ENCODE peak calls at places on chromosomes 5 and 9, in ten cellular contexts. One of them, this sample, is unnamed. For H3K9me3, the result is how much of the 10 kb centered on the place peaks cover.

GRCh38 chr9:83665576-83666200 is 42.1 kb downstream of the UBQLN1 start:
- DNase-seq in AG04450: no peak
- DNase-seq in sigmoid colon: no peak
- DNase-seq in pancreas: no peak
- DNase-seq in CD4-positive, alpha-beta memory T cell: no peak
- DNase-seq in Peyer's patch: no peak
- DNase-seq in uterus: no peak
- DNase-seq in adrenal gland: no peak
- DNase-seq in A673: peak
- DNase-seq in ovary: no peak
- DNase-seq in this sample: no peak

GRCh38 chr5:437281-437771 is 5.7 kb upstream of the EXOC3 start:
- DNase-seq in AG04450: no peak
- DNase-seq in sigmoid colon: peak
- DNase-seq in pancreas: no peak
- DNase-seq in CD4-positive, alpha-beta memory T cell: no peak
- DNase-seq in Peyer's patch: no peak
- DNase-seq in uterus: no peak
- DNase-seq in adrenal gland: no peak
- DNase-seq in A673: no peak
- DNase-seq in ovary: no peak
- DNase-seq in this sample: no peak

GRCh38 chr5:55993013-55993412 is 1.8 kb downstream of the IL6ST start:
- DNase-seq in AG04450: no peak
- DNase-seq in sigmoid colon: no peak
- DNase-seq in pancreas: no peak
- DNase-seq in CD4-positive, alpha-beta memory T cell: no peak
- DNase-seq in Peyer's patch: no peak
- DNase-seq in uterus: peak
- DNase-seq in adrenal gland: peak
- DNase-seq in A673: peak
- DNase-seq in ovary: no peak
- DNase-seq in this sample: peak

GRCh38 chr5:16412556-16412955 is 53.0 kb downstream of the ZNF622 start:
- DNase-seq in AG04450: no peak
- DNase-seq in sigmoid colon: no peak
- DNase-seq in pancreas: no peak
- DNase-seq in CD4-positive, alpha-beta memory T cell: no peak
- DNase-seq in Peyer's patch: no peak
- DNase-seq in uterus: no peak
- DNase-seq in adrenal gland: no peak
- DNase-seq in A673: no peak
- DNase-seq in ovary: no peak
- DNase-seq in this sample: no peak

GRCh38 chr9:101336091-101336490 is 48.7 kb downstream of the BAAT start:
- DNase-seq in AG04450: no peak
- DNase-seq in sigmoid colon: no peak
- DNase-seq in pancreas: no peak
- DNase-seq in CD4-positive, alpha-beta memory T cell: no peak
- DNase-seq in Peyer's patch: no peak
- DNase-seq in uterus: no peak
- DNase-seq in adrenal gland: no peak
- DNase-seq in A673: no peak
- DNase-seq in ovary: no peak
- DNase-seq in this sample: no peak

GRCh38 chr5:144194148-144194547 is 23.5 kb downstream of the KCTD16 start:
- DNase-seq in AG04450: no peak
- DNase-seq in sigmoid colon: no peak
- DNase-seq in pancreas: no peak
- DNase-seq in CD4-positive, alpha-beta memory T cell: no peak
- DNase-seq in Peyer's patch: no peak
- DNase-seq in uterus: no peak
- DNase-seq in adrenal gland: no peak
- DNase-seq in A673: no peak
- DNase-seq in ovary: no peak
- DNase-seq in this sample: no peak

GRCh38 chr9:127720031-127720864 is 4.4 kb downstream of the TTC16 start:
- DNase-seq in AG04450: no peak
- DNase-seq in sigmoid colon: no peak
- DNase-seq in pancreas: no peak
- DNase-seq in CD4-positive, alpha-beta memory T cell: peak
- DNase-seq in Peyer's patch: no peak
- DNase-seq in uterus: no peak
- DNase-seq in adrenal gland: no peak
- DNase-seq in A673: no peak
- DNase-seq in ovary: no peak
- DNase-seq in this sample: no peak

GRCh38 chr9:131237931-131238401 is 38.3 kb downstream of the FAM78A start:
- DNase-seq in AG04450: peak
- DNase-seq in sigmoid colon: peak
- DNase-seq in pancreas: peak
- DNase-seq in CD4-positive, alpha-beta memory T cell: peak
- DNase-seq in Peyer's patch: peak
- DNase-seq in uterus: no peak
- DNase-seq in adrenal gland: peak
- DNase-seq in A673: peak
- DNase-seq in ovary: peak
- DNase-seq in this sample: peak

GRCh38 chr5:13695076-13695712 is 249.3 kb downstream of the DNAH5 start:
- DNase-seq in AG04450: no peak
- DNase-seq in sigmoid colon: no peak
- DNase-seq in pancreas: no peak
- DNase-seq in CD4-positive, alpha-beta memory T cell: no peak
- DNase-seq in Peyer's patch: no peak
- DNase-seq in uterus: no peak
- DNase-seq in adrenal gland: no peak
- DNase-seq in A673: no peak
- DNase-seq in ovary: no peak
- DNase-seq in this sample: no peak

GRCh38 chr5:114305402-114306207 is 56.3 kb upstream of the KCNN2 start:
- DNase-seq in AG04450: peak
- DNase-seq in sigmoid colon: no peak
- DNase-seq in pancreas: no peak
- DNase-seq in CD4-positive, alpha-beta memory T cell: no peak
- DNase-seq in Peyer's patch: no peak
- DNase-seq in uterus: no peak
- DNase-seq in adrenal gland: no peak
- DNase-seq in A673: peak
- DNase-seq in ovary: no peak
- DNase-seq in this sample: no peak

GRCh38 chr5:148556835-148557234 is 97.5 kb downstream of the HTR4 start:
- DNase-seq in AG04450: no peak
- DNase-seq in sigmoid colon: no peak
- DNase-seq in pancreas: no peak
- DNase-seq in CD4-positive, alpha-beta memory T cell: no peak
- DNase-seq in Peyer's patch: no peak
- DNase-seq in uterus: no peak
- DNase-seq in adrenal gland: no peak
- DNase-seq in A673: no peak
- DNase-seq in ovary: no peak
- DNase-seq in this sample: no peak

GRCh38 chr9:99055384-99055783 is 49.5 kb upstream of the TGFBR1 start:
- DNase-seq in AG04450: no peak
- DNase-seq in sigmoid colon: no peak
- DNase-seq in pancreas: no peak
- DNase-seq in CD4-positive, alpha-beta memory T cell: no peak
- DNase-seq in Peyer's patch: no peak
- DNase-seq in uterus: no peak
- DNase-seq in adrenal gland: peak
- DNase-seq in A673: no peak
- DNase-seq in ovary: no peak
- DNase-seq in this sample: no peak

GRCh38 chr9:100472725-100473261 is at the start of gene TMEFF1:
- DNase-seq in AG04450: no peak
- DNase-seq in sigmoid colon: no peak
- DNase-seq in pancreas: peak
- DNase-seq in CD4-positive, alpha-beta memory T cell: peak
- DNase-seq in Peyer's patch: no peak
- DNase-seq in uterus: no peak
- DNase-seq in adrenal gland: peak
- DNase-seq in A673: peak
- DNase-seq in ovary: peak
- DNase-seq in this sample: peak

DNA sequence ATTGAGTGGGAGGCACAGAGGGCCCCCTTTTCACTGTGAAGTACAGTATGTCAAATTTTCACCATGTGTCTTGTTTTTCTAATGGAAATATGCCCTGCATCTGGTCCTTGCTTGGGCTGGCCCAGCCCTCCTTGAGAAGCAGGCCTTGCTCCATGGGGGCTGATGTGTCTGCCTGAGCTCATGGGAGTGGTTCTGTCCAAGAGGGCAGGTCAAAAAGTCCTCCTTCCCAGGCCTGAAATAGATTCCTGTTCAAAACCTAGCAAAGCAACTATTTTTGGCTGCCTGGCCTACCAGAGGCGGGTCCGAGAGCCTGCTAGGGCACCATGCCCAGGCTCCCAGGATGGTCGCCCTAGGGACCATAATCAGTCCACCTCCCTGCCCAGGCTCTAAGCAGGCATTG is 40.5 kb upstream of the NEURL1B start:
- DNase-seq in AG04450: no peak
- DNase-seq in sigmoid colon: no peak
- DNase-seq in pancreas: no peak
- DNase-seq in CD4-positive, alpha-beta memory T cell: no peak
- DNase-seq in Peyer's patch: no peak
- DNase-seq in uterus: no peak
- DNase-seq in adrenal gland: no peak
- DNase-seq in A673: no peak
- DNase-seq in ovary: peak
- DNase-seq in this sample: no peak
- H3K9me3 ChIP-seq in AG04450: under half
- H3K9me3 ChIP-seq in sigmoid colon: under half
- H3K9me3 ChIP-seq in pancreas: under half
- H3K9me3 ChIP-seq in CD4-positive, alpha-beta memory T cell: under half
- H3K9me3 ChIP-seq in Peyer's patch: under half
- H3K9me3 ChIP-seq in uterus: under half
- H3K9me3 ChIP-seq in adrenal gland: under half
- H3K9me3 ChIP-seq in A673: under half
- H3K9me3 ChIP-seq in ovary: under half
- H3K9me3 ChIP-seq in this sample: under half

DNA sequence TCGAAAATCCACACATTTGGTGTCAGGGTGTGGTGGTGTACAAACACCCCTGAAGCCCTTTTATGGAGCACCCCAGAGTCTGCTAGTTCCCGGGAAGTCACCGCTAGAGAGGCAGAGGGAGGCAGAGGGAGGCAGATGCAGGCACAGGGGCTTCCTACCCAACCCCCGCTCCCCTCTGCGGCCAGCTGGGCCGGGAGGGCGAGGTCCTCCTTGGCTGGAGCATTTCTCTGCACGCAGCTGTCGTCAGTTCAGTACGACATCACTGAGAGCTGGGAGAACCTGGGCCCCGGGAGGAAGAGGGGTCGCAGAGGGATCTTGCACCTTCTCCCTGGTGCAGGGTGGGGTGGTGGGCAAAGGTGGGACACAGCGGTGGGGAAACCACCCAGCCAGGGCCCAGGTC is 15.8 kb upstream of the UBAC1 start:
- DNase-seq in AG04450: no peak
- DNase-seq in sigmoid colon: no peak
- DNase-seq in pancreas: no peak
- DNase-seq in CD4-positive, alpha-beta memory T cell: no peak
- DNase-seq in Peyer's patch: no peak
- DNase-seq in uterus: no peak
- DNase-seq in adrenal gland: no peak
- DNase-seq in A673: no peak
- DNase-seq in ovary: no peak
- DNase-seq in this sample: no peak
- H3K4me3 ChIP-seq in AG04450: no peak
- H3K4me3 ChIP-seq in sigmoid colon: no peak
- H3K4me3 ChIP-seq in pancreas: no peak
- H3K4me3 ChIP-seq in CD4-positive, alpha-beta memory T cell: no peak
- H3K4me3 ChIP-seq in Peyer's patch: no peak
- H3K4me3 ChIP-seq in uterus: no peak
- H3K4me3 ChIP-seq in adrenal gland: no peak
- H3K4me3 ChIP-seq in A673: no peak
- H3K4me3 ChIP-seq in ovary: no peak
- H3K4me3 ChIP-seq in this sample: no peak

DNA sequence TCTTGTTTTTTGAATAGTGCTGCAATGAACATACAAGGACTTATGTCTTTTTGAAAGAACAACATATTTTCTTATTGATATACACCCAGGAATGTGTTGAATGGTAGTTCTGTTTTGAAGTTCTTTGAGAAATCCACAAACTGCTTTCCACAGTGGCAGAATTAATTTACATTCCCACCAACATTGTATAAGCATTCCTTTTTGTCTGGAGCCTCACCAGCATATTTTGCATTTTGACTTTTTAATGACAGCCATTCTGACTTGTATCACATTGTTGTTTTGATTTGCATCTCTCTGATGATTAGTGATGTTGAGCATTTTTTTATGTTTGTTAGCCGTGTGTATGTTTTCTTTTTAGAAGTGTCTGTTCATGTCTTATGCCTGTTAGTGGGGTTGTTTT is 524.9 kb downstream of the SEMA5A start:
- DNase-seq in AG04450: no peak
- DNase-seq in sigmoid colon: no peak
- DNase-seq in pancreas: no peak
- DNase-seq in CD4-positive, alpha-beta memory T cell: no peak
- DNase-seq in Peyer's patch: no peak
- DNase-seq in uterus: no peak
- DNase-seq in adrenal gland: no peak
- DNase-seq in A673: no peak
- DNase-seq in ovary: no peak
- DNase-seq in this sample: no peak
- H3K9me3 ChIP-seq in AG04450: under half
- H3K9me3 ChIP-seq in sigmoid colon: under half
- H3K9me3 ChIP-seq in pancreas: under half
- H3K9me3 ChIP-seq in CD4-positive, alpha-beta memory T cell: under half
- H3K9me3 ChIP-seq in Peyer's patch: under half
- H3K9me3 ChIP-seq in uterus: under half
- H3K9me3 ChIP-seq in adrenal gland: under half
- H3K9me3 ChIP-seq in A673: under half
- H3K9me3 ChIP-seq in ovary: under half
- H3K9me3 ChIP-seq in this sample: under half

DNA sequence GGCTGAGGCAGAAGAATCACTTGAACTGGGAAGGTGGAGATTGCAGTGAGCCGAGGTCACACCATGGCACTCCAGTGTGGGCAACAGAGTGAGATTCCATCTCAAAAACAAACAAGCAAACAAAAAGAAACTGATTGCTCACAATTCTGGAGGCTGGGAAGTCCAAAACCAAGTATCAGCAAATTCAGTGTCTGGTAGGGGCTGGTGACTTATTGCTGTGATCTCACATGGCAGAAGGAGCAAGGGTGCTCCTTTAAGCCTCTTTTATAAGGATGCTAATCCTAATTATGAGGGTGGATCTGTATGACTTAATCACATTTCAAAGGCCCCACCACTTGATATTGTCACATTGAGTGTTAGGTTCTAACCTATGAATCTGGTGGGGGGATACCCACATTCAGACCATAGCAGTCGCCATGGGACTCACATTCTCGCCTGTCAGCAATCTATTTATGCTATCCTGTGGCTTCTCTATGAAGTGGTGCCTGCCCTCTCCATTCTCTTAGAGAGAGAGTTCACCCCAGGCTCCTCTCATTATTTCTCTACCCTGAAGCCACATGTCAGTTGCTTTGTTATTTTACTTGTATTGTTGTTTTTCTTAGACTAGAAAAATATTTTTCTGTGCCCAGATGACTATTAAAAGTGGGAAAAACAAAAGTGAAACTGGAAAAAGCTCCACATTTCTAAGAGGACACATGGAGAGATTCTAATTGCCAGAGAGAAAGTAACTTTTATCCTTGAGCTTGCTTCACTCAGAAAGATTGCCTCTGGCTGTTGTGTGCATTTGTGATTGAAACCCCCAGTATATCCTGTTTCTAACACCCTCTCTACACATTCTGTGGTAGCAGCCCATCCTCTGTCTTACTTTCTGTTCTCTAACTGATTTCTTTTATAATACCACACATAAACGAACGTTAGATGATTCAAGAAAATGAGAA is 18.8 kb upstream of the PRLR start:
- DNase-seq in AG04450: no peak
- DNase-seq in sigmoid colon: no peak
- DNase-seq in pancreas: no peak
- DNase-seq in CD4-positive, alpha-beta memory T cell: no peak
- DNase-seq in Peyer's patch: no peak
- DNase-seq in uterus: no peak
- DNase-seq in adrenal gland: no peak
- DNase-seq in A673: no peak
- DNase-seq in ovary: no peak
- DNase-seq in this sample: no peak
- H3K4me3 ChIP-seq in AG04450: no peak
- H3K4me3 ChIP-seq in sigmoid colon: no peak
- H3K4me3 ChIP-seq in pancreas: no peak
- H3K4me3 ChIP-seq in CD4-positive, alpha-beta memory T cell: no peak
- H3K4me3 ChIP-seq in Peyer's patch: no peak
- H3K4me3 ChIP-seq in uterus: no peak
- H3K4me3 ChIP-seq in adrenal gland: no peak
- H3K4me3 ChIP-seq in A673: no peak
- H3K4me3 ChIP-seq in ovary: no peak
- H3K4me3 ChIP-seq in this sample: no peak